ENCODE peak calls at places on chromosomes 6 and 20, in five cellular contexts. L, F, V, A and S are unnamed samples.

GRCh38 chr6:3625161-3625979 is 126.1 kb downstream of the PXDC1 start:
- DNase-seq in L (no peak), F (no peak), V (no peak), A (no peak), S (no peak)

GRCh38 chr6:121597654-121598053 is 162.2 kb downstream of the GJA1 start:
- DNase-seq in L (no peak), F (no peak), V (no peak), A (no peak), S (no peak)

GRCh38 chr6:135465307-135465706 is 32.2 kb downstream of the AHI1 start:
- DNase-seq in L (no peak), F (no peak), V (no peak), A (peak), S (peak)

GRCh38 chr20:46787986-46788762 is 78.7 kb downstream of the SLC2A10 start:
- DNase-seq in L (no peak), F (no peak), V (no peak), A (no peak), S (no peak)

GRCh38 chr6:12566618-12567123 is 149.9 kb upstream of the PHACTR1 start:
- DNase-seq in L (no peak), F (no peak), V (no peak), A (no peak), S (no peak)

GRCh38 chr20:63215101-63216040 is 560 bp downstream of the YTHDF1 start:
- DNase-seq in L (peak), F (no peak), V (no peak), A (peak), S (no peak)

GRCh38 chr6:13575377-13575775 is 975 bp downstream of the SIRT5 start:
- DNase-seq in L (no peak), F (no peak), V (no peak), A (no peak), S (no peak)

GRCh38 chr20:3924304-3925112 is 35.3 kb downstream of the PANK2 start:
- DNase-seq in L (no peak), F (peak), V (peak), A (no peak), S (no peak)

GRCh38 chr20:51650685-51651134 is 108.2 kb upstream of the NFATC2 start:
- DNase-seq in L (no peak), F (no peak), V (peak), A (no peak), S (no peak)

GRCh38 chr20:48906221-48906877 is 15.2 kb upstream of the ARFGEF2 start:
- DNase-seq in L (no peak), F (no peak), V (no peak), A (no peak), S (no peak)

GRCh38 chr6:36781669-36782068 is 57.6 kb downstream of the CPNE5 start:
- DNase-seq in L (no peak), F (no peak), V (no peak), A (peak), S (no peak)

GRCh38 chr6:166008441-166009369 is 158.9 kb downstream of the TBXT start:
- DNase-seq in L (peak), F (no peak), V (no peak), A (no peak), S (no peak)

GRCh38 chr6:17431581-17431980 is 38.2 kb downstream of the CAP2 start:
- DNase-seq in L (no peak), F (no peak), V (no peak), A (no peak), S (no peak)

GRCh38 chr6:11324453-11325023 is 92.1 kb upstream of the NEDD9 start:
- DNase-seq in L (no peak), F (no peak), V (no peak), A (peak), S (peak)